ENCODE peak calls at places on chromosomes 4 and X, in six cellular contexts. Y is HepG2, N is endothelial cell of umbilical vein, R is breast epithelium, F is K562, J is HCT116. A is an unnamed sample.

GRCh38 chrX:153507484-153508178 is 9.8 kb upstream of the ATP2B3 start:
- DNase-seq in Y (peak; percentile 27), N (peak; percentile 68), R (peak; percentile 79), F (peak; percentile 89), J (peak; percentile 26), A (peak; percentile 83)

GRCh38 chrX:107228486-107228819 is 22.0 kb downstream of the DNAAF6 start:
- DNase-seq in Y (no peak), N (no peak), R (no peak), F (no peak), J (no peak), A (no peak)

GRCh38 chr4:76607846-76608245 is 172.8 kb downstream of the SHROOM3 start:
- DNase-seq in Y (no peak), N (no peak), R (no peak), F (no peak), J (no peak), A (no peak)

GRCh38 chr4:20078644-20079043 is 173.1 kb upstream of the SLIT2 start:
- DNase-seq in Y (no peak), N (no peak), R (no peak), F (no peak), J (no peak), A (no peak)

GRCh38 chr4:78155616-78156105 is 98.5 kb downstream of the FRAS1 start:
- DNase-seq in Y (peak; percentile 88), N (no peak), R (no peak), F (no peak), J (peak; percentile 7), A (no peak)

GRCh38 chr4:111991797-111992196 is 153.5 kb upstream of the FAM241A start:
- DNase-seq in Y (no peak), N (peak; percentile 34), R (no peak), F (no peak), J (peak; percentile 8), A (no peak)

GRCh38 chr4:164304240-164304639 is 449.7 kb upstream of the SMIM31 start:
- DNase-seq in Y (no peak), N (no peak), R (no peak), F (no peak), J (no peak), A (no peak)

GRCh38 chr4:88110826-88111225 is 47.6 kb downstream of the ABCG2 start:
- DNase-seq in Y (peak; percentile 51), N (peak; percentile 31), R (no peak), F (no peak), J (no peak), A (no peak)

GRCh38 chr4:22021116-22021515 is 72.5 kb upstream of the KCNIP4 start:
- DNase-seq in Y (no peak), N (no peak), R (no peak), F (no peak), J (no peak), A (no peak)

GRCh38 chrX:131084145-131084544 is 26.0 kb downstream of the ARHGAP36 start:
- DNase-seq in Y (no peak), N (no peak), R (no peak), F (no peak), J (no peak), A (no peak)

GRCh38 chrX:102720237-102721168 is at the start of gene GPRASP3:
- DNase-seq in Y (no peak), N (peak; percentile 81), R (peak; percentile 72), F (peak; percentile 58), J (no peak), A (peak; percentile 80)

GRCh38 chrX:23364416-23364815 is 29.8 kb downstream of the PTCHD1 start:
- DNase-seq in Y (no peak), N (no peak), R (no peak), F (no peak), J (no peak), A (no peak)

GRCh38 chr4:288891-289290 is 16.4 kb downstream of the ZNF732 start:
- DNase-seq in Y (no peak), N (no peak), R (no peak), F (no peak), J (no peak), A (no peak)

GRCh38 chr4:41154814-41155177 is 59.5 kb downstream of the APBB2 start:
- DNase-seq in Y (no peak), N (peak; percentile 70), R (no peak), F (no peak), J (no peak), A (no peak)

GRCh38 chrX:1468250-1468772 is 15.6 kb upstream of the ASMTL start:
- DNase-seq in Y (no peak), N (no peak), R (no peak), F (no peak), J (no peak), A (peak; percentile 71)

GRCh38 chr4:159600102-159600501 is 497.2 kb downstream of the RAPGEF2 start:
- DNase-seq in Y (no peak), N (no peak), R (no peak), F (no peak), J (no peak), A (no peak)

GRCh38 chr4:140049924-140050681 is 103.9 kb downstream of the MAML3 start:
- DNase-seq in Y (no peak), N (peak; percentile 82), R (no peak), F (no peak), J (no peak), A (no peak)

GRCh38 chr4:114659386-114660008 is 60.9 kb downstream of the UGT8 start:
- DNase-seq in Y (peak; percentile 42), N (peak; percentile 68), R (peak; percentile 52), F (peak; percentile 23), J (peak; percentile 73), A (peak; percentile 70)

GRCh38 chr4:126851391-126851790 is 781.4 kb upstream of the INTU start:
- DNase-seq in Y (no peak), N (no peak), R (no peak), F (no peak), J (no peak), A (no peak)

GRCh38 chr4:2534904-2535385 is 1.5 kb upstream of the FAM193A start:
- DNase-seq in Y (peak; percentile 47), N (no peak), R (no peak), F (no peak), J (no peak), A (no peak)

GRCh38 chr4:2536193-2537010 is at the start of gene FAM193A:
- DNase-seq in Y (peak; percentile 96), N (peak; percentile 100), R (peak; percentile 99), F (peak; percentile 89), J (peak; percentile 99), A (peak; percentile 99)

GRCh38 chr4:2535386-2536192 is 858 bp upstream of the FAM193A start:
- DNase-seq in Y (peak; percentile 42), N (no peak), R (no peak), F (peak; percentile 53), J (no peak), A (peak; percentile 53)

GRCh38 chr4:2537011-2537830 is 774 bp downstream of the FAM193A start:
- DNase-seq in Y (peak; percentile 44), N (peak; percentile 59), R (peak; percentile 54), F (peak; percentile 25), J (no peak), A (peak; percentile 50)
- H3K4me3 ChIP-seq in Y (peak overlapping the region; percentile 92), N (peak overlapping the region; percentile 99), R (peak overlapping the region; percentile 70), F (peak overlapping the region; percentile 99), J (peak overlapping the region; percentile 73), A (peak overlapping the region; percentile 93)

DNA sequence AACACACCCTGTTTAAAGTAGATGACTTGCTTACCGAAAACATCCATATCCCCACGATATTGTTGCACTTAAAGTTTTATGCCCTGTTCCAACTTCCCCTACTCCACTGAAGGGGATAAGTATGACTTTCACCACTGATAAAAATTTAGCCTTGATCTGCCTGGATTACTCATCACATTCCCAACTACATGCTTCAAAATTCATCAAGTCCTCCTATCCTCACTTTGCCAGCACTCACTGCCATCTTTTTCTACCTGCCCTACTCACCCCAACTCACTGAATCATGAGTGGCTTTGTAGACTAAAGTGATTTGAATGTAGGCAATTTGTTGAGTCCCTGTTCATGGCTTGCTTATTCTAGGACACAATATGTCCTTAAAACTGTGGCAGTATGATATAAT is 12.2 kb upstream of the GPRIN3 start:
- DNase-seq in Y (no peak), N (no peak), R (no peak), F (no peak), J (no peak), A (no peak)
- TF ChIP-seq POLR2AphosphoS5 in Y (no peak), N (no peak), R (no peak), F (no peak), J (no peak), A (no peak)

DNA sequence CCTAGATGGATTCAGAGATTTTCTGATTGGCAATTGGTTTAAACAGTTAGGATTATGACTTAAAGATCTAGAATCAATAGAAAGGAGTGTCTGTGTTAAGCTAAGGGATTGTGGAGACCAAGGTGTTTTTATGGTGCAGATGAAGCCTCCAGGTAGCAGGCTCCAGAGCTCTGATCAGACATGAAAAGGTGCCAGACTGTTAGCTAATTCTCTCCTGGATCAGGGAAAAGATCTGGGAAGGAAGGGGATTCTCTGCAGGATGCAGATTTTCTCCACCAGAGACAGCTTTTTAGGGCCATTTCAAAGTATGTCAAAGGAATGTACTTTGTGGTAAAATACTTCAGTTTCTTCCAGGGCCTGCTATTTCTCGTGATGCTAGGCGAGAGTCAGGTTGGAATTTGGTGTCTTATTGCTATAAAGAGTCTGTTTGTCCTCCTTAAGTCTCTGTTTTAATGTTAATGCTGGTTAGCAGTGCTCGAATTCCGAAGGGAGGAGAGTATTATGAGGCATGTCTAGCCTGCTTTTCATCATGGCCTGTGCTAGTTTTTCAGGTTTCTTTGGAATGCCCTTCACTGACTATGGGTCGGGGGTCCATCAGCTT is 12.0 kb upstream of the GPR78 start:
- DNase-seq in Y (no peak), N (no peak), R (no peak), F (no peak), J (no peak), A (no peak)
- H3K27ac ChIP-seq in Y (no peak overlapping the region), N (no peak overlapping the region), R (no peak overlapping the region), F (no peak overlapping the region), J (no peak overlapping the region), A (no peak overlapping the region)

DNA sequence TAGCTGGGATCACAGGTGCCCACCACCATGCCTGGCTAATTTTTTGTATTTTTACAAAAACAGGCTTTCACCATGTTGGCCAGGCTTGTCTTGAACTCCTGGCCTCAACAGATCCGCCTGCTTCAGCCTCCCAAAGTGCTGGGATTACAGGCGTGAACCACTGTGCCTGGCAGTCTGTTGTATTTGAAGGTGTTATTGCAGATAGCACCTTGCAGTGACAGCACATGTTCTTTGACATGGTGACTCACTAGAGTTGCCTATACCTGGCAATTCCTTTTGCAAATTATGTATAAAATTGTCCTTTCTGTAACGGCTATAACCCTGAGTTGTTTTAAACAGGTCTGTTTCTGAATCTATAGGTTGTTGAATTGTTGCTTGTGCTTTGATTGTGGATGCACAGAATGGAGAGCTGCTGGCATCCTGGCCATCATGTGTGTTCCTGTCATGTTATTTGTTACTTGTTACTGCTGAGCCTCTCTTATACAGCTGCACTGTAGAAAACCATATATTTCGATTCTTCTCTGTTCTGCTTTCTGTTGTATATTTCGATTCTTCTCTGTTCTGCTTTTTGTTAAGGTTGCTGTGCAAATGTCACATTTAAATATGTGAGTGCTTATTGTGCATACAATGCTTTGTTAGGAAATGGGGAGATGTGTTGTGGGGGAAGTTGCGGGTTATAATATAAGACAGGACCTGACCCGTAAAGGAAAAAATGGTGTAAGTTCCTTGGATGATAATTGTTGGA is 8.1 kb downstream of the OGT start:
- DNase-seq in Y (no peak), N (no peak), R (no peak), F (no peak), J (no peak), A (no peak)
- H3K4me3 ChIP-seq in Y (no peak overlapping the region), N (no peak overlapping the region), R (no peak overlapping the region), F (no peak overlapping the region), J (no peak overlapping the region), A (no peak overlapping the region)

GRCh38 chr4:129246850-129247542 is 151.0 kb downstream of the C4orf33 start:
- DNase-seq in Y (no peak), N (no peak), R (no peak), F (no peak), J (no peak), A (peak; percentile 8)
- TF ChIP-seq POLR2AphosphoS5 in Y (no peak), N (no peak), R (no peak), F (no peak), J (no peak), A (no peak)